ENCODE peak calls at places on chromosomes 1 and 21, in six cellular contexts. E, T, L, X, W and Z are unnamed samples.

GRCh38 chr1:233625510-233625981 is 11.6 kb downstream of the KCNK1 start:
- DNase-seq in T (peak), E (no peak), W (no peak), L (no peak), X (no peak), Z (no peak)

GRCh38 chr1:215539803-215540575 is 27.1 kb upstream of the KCTD3 start:
- DNase-seq in X (peak), L (no peak), E (no peak), W (no peak), T (no peak), Z (no peak)

GRCh38 chr1:150332651-150333290 is 11.4 kb downstream of the PRPF3 start:
- DNase-seq in X (no peak), L (no peak), T (no peak), W (no peak), E (no peak), Z (no peak)

GRCh38 chr1:6984996-6985395 is 199.7 kb downstream of the CAMTA1 start:
- DNase-seq in W (no peak), T (no peak), X (no peak), E (no peak), L (no peak), Z (no peak)

GRCh38 chr1:209896346-209896745 is 41.7 kb upstream of the SYT14 start:
- DNase-seq in W (no peak), X (no peak), T (no peak), E (no peak), L (no peak), Z (no peak)

GRCh38 chr1:211198111-211198510 is 61.1 kb upstream of the RCOR3 start:
- DNase-seq in W (no peak), L (no peak), X (no peak), E (peak), T (no peak), Z (no peak)

GRCh38 chr21:45033791-45034555 is 40.4 kb upstream of the ADARB1 start:
- DNase-seq in W (no peak), X (no peak), T (no peak), L (no peak), E (no peak), Z (no peak)

GRCh38 chr1:119093721-119094120 is 46.7 kb downstream of the WARS2 start:
- DNase-seq in L (no peak), E (no peak), W (no peak), X (no peak), T (no peak), Z (no peak)

GRCh38 chr1:153978274-153978909 is 918 bp upstream of the JTB start:
- DNase-seq in T (no peak), X (no peak), W (no peak), L (no peak), E (no peak), Z (no peak)

GRCh38 chr1:116540088-116540487 is 30.7 kb downstream of the CD58 start:
- DNase-seq in W (no peak), E (no peak), T (no peak), X (no peak), L (no peak), Z (peak)

GRCh38 chr1:97340951-97341350 is 579.9 kb downstream of the DPYD start:
- DNase-seq in L (no peak), T (no peak), E (no peak), X (no peak), W (no peak), Z (no peak)

GRCh38 chr1:162976628-162977027 is 92.5 kb upstream of the RGS4 start:
- DNase-seq in X (no peak), E (no peak), L (no peak), T (no peak), W (no peak), Z (no peak)

GRCh38 chr1:13450204-13450603 is 40.0 kb downstream of the PRAMEF20 start:
- DNase-seq in E (no peak), L (no peak), W (no peak), X (no peak), T (no peak), Z (no peak)

GRCh38 chr1:20626098-20626427 is 7.2 kb upstream of the PINK1 start:
- DNase-seq in L (no peak), E (no peak), X (no peak), T (no peak), W (no peak), Z (no peak)

DNA sequence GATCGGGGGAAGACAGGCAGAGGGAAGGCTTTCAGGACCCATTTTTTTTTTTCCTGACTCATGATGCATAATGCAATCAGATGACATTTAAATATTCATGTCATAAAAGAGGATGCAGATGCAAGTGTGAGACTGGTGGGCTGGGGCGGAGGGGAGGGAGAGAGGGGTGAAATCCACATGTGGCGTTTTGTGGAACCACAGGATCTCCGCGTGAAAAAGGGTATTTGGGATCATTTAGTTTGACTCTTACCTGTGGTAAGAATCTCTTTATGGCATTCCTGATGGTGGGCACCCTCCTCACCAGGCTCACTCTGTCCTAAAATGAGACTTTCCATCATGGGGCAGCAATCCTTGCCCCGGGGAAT is 249.3 kb upstream of the CSF3R start:
- DNase-seq in E (no peak), T (no peak), W (no peak), L (no peak), X (no peak), Z (no peak)
- TF ChIP-seq MYC in E (no peak), T (no peak), W (no peak), L (no peak), X (no peak), Z (no peak)

GRCh38 chr1:27007909-27008582 is 4.6 kb downstream of the TENT5B start:
- DNase-seq in T (no peak), X (no peak), E (peak), L (no peak), W (no peak), Z (no peak)
- TF ChIP-seq MAX in T (no peak), X (no peak), E (no peak), L (no peak), W (no peak), Z (no peak)

GRCh38 chr1:43987159-43988022 is 4.0 kb upstream of the CCDC24 start:
- DNase-seq in W (no peak), T (no peak), X (no peak), L (peak), E (no peak), Z (no peak)
- TF ChIP-seq MYC in W (no peak), T (no peak), X (no peak), L (no peak), E (no peak), Z (no peak)

GRCh38 chr1:152392909-152393308 is 21.2 kb downstream of the CRNN start:
- DNase-seq in W (no peak), E (no peak), T (no peak), X (no peak), L (no peak), Z (no peak)
- TF ChIP-seq MAX in W (no peak), E (no peak), T (no peak), X (no peak), L (no peak), Z (no peak)

GRCh38 chr1:227432981-227433380 is 114.7 kb upstream of the CDC42BPA start:
- DNase-seq in X (no peak), W (no peak), L (no peak), T (no peak), E (no peak), Z (no peak)
- TF ChIP-seq MYC in X (no peak), W (no peak), L (no peak), T (no peak), E (no peak), Z (no peak)

GRCh38 chr1:46510341-46510997 is 20.8 kb downstream of the DMBX1 start:
- DNase-seq in E (no peak), L (no peak), X (no peak), T (no peak), W (no peak), Z (no peak)
- TF ChIP-seq MAX in E (no peak), L (no peak), X (no peak), T (no peak), W (no peak), Z (no peak)